ENCODE peak calls at places on chromosomes 16 and 17, in eight cellular contexts. One of them, this sample, is unnamed.
A peak's percentile ranks its signal among the peaks of the same experiment; 100 is the strongest.

GRCh38 chr17:78358538-78359215 is 1.2 kb downstream of the SOCS3 start:
- DNase-seq in tibial nerve: no peak
- DNase-seq in adrenal gland: no peak
- DNase-seq in neural progenitor cell: peak; percentile 71
- DNase-seq in A549: peak; percentile 82
- DNase-seq in mucosa of descending colon: peak; percentile 44
- DNase-seq in keratinocyte: no peak
- DNase-seq in heart left ventricle: no peak
- DNase-seq in this sample: peak; percentile 70

GRCh38 chr17:83036666-83037065 is 42.7 kb upstream of the METRNL start:
- DNase-seq in tibial nerve: no peak
- DNase-seq in adrenal gland: no peak
- DNase-seq in neural progenitor cell: no peak
- DNase-seq in A549: no peak
- DNase-seq in mucosa of descending colon: no peak
- DNase-seq in keratinocyte: no peak
- DNase-seq in heart left ventricle: no peak
- DNase-seq in this sample: no peak

GRCh38 chr17:7281953-7282751 is 634 bp downstream of the SLC2A4 start:
- DNase-seq in tibial nerve: no peak
- DNase-seq in adrenal gland: peak; percentile 63
- DNase-seq in neural progenitor cell: no peak
- DNase-seq in A549: no peak
- DNase-seq in mucosa of descending colon: peak; percentile 54
- DNase-seq in keratinocyte: no peak
- DNase-seq in heart left ventricle: peak; percentile 88
- DNase-seq in this sample: no peak

GRCh38 chr16:86884256-86884655 is 305.9 kb downstream of the FOXL1 start:
- DNase-seq in tibial nerve: no peak
- DNase-seq in adrenal gland: no peak
- DNase-seq in neural progenitor cell: peak; percentile 33
- DNase-seq in A549: no peak
- DNase-seq in mucosa of descending colon: no peak
- DNase-seq in keratinocyte: no peak
- DNase-seq in heart left ventricle: no peak
- DNase-seq in this sample: no peak

GRCh38 chr16:6835941-6836340 is 496.7 kb upstream of the RBFOX1 start:
- DNase-seq in tibial nerve: no peak
- DNase-seq in adrenal gland: no peak
- DNase-seq in neural progenitor cell: no peak
- DNase-seq in A549: no peak
- DNase-seq in mucosa of descending colon: no peak
- DNase-seq in keratinocyte: no peak
- DNase-seq in heart left ventricle: no peak
- DNase-seq in this sample: no peak

GRCh38 chr17:66987059-66987616 is 22.6 kb downstream of the CACNG4 start:
- DNase-seq in tibial nerve: no peak
- DNase-seq in adrenal gland: no peak
- DNase-seq in neural progenitor cell: no peak
- DNase-seq in A549: no peak
- DNase-seq in mucosa of descending colon: no peak
- DNase-seq in keratinocyte: no peak
- DNase-seq in heart left ventricle: no peak
- DNase-seq in this sample: no peak

GRCh38 chr16:49651226-49651625 is 204.7 kb downstream of the ZNF423 start:
- DNase-seq in tibial nerve: no peak
- DNase-seq in adrenal gland: no peak
- DNase-seq in neural progenitor cell: no peak
- DNase-seq in A549: no peak
- DNase-seq in mucosa of descending colon: no peak
- DNase-seq in keratinocyte: no peak
- DNase-seq in heart left ventricle: peak; percentile 11
- DNase-seq in this sample: no peak

GRCh38 chr16:27048316-27048715 is 18.4 kb upstream of the C16orf82 start:
- DNase-seq in tibial nerve: no peak
- DNase-seq in adrenal gland: no peak
- DNase-seq in neural progenitor cell: no peak
- DNase-seq in A549: no peak
- DNase-seq in mucosa of descending colon: no peak
- DNase-seq in keratinocyte: no peak
- DNase-seq in heart left ventricle: no peak
- DNase-seq in this sample: peak; percentile 5

GRCh38 chr17:64506576-64507417 is at the start of gene CEP95:
- DNase-seq in tibial nerve: peak; percentile 93
- DNase-seq in adrenal gland: peak; percentile 93
- DNase-seq in neural progenitor cell: peak; percentile 96
- DNase-seq in A549: no peak
- DNase-seq in mucosa of descending colon: peak; percentile 95
- DNase-seq in keratinocyte: peak; percentile 65
- DNase-seq in heart left ventricle: peak; percentile 96
- DNase-seq in this sample: peak; percentile 99

GRCh38 chr17:35314415-35315216 is 58.8 kb downstream of the SLFN11 start:
- DNase-seq in tibial nerve: no peak
- DNase-seq in adrenal gland: no peak
- DNase-seq in neural progenitor cell: no peak
- DNase-seq in A549: peak; percentile 13
- DNase-seq in mucosa of descending colon: no peak
- DNase-seq in keratinocyte: no peak
- DNase-seq in heart left ventricle: peak; percentile 27
- DNase-seq in this sample: peak; percentile 51

GRCh38 chr17:4405699-4406098 is 28.0 kb upstream of the SPNS3 start:
- DNase-seq in tibial nerve: no peak
- DNase-seq in adrenal gland: no peak
- DNase-seq in neural progenitor cell: no peak
- DNase-seq in A549: no peak
- DNase-seq in mucosa of descending colon: no peak
- DNase-seq in keratinocyte: no peak
- DNase-seq in heart left ventricle: no peak
- DNase-seq in this sample: no peak

GRCh38 chr17:6924121-6924676 is 71.7 kb upstream of the ALOX12 start:
- DNase-seq in tibial nerve: no peak
- DNase-seq in adrenal gland: no peak
- DNase-seq in neural progenitor cell: no peak
- DNase-seq in A549: no peak
- DNase-seq in mucosa of descending colon: no peak
- DNase-seq in keratinocyte: no peak
- DNase-seq in heart left ventricle: no peak
- DNase-seq in this sample: peak; percentile 13

GRCh38 chr17:4086041-4086483 is 56.8 kb downstream of the ZZEF1 start:
- DNase-seq in tibial nerve: no peak
- DNase-seq in adrenal gland: no peak
- DNase-seq in neural progenitor cell: no peak
- DNase-seq in A549: no peak
- DNase-seq in mucosa of descending colon: no peak
- DNase-seq in keratinocyte: no peak
- DNase-seq in heart left ventricle: no peak
- DNase-seq in this sample: no peak

GRCh38 chr17:66542183-66542966 is 240.0 kb downstream of the PRKCA start:
- DNase-seq in tibial nerve: no peak
- DNase-seq in adrenal gland: no peak
- DNase-seq in neural progenitor cell: no peak
- DNase-seq in A549: no peak
- DNase-seq in mucosa of descending colon: no peak
- DNase-seq in keratinocyte: no peak
- DNase-seq in heart left ventricle: no peak
- DNase-seq in this sample: peak; percentile 51

GRCh38 chr16:67277999-67278772 is 1.1 kb upstream of the PLEKHG4 start:
- DNase-seq in tibial nerve: no peak
- DNase-seq in adrenal gland: peak; percentile 70
- DNase-seq in neural progenitor cell: no peak
- DNase-seq in A549: no peak
- DNase-seq in mucosa of descending colon: peak; percentile 16
- DNase-seq in keratinocyte: no peak
- DNase-seq in heart left ventricle: peak; percentile 15
- DNase-seq in this sample: peak; percentile 93

GRCh38 chr17:64254755-64255154 is 8.3 kb downstream of the TEX2 start:
- DNase-seq in tibial nerve: no peak
- DNase-seq in adrenal gland: peak; percentile 48
- DNase-seq in neural progenitor cell: no peak
- DNase-seq in A549: no peak
- DNase-seq in mucosa of descending colon: no peak
- DNase-seq in keratinocyte: no peak
- DNase-seq in heart left ventricle: no peak
- DNase-seq in this sample: no peak

GRCh38 chr17:56781944-56782737 is 51.6 kb downstream of the C17orf67 start:
- DNase-seq in tibial nerve: no peak
- DNase-seq in adrenal gland: no peak
- DNase-seq in neural progenitor cell: no peak
- DNase-seq in A549: no peak
- DNase-seq in mucosa of descending colon: no peak
- DNase-seq in keratinocyte: no peak
- DNase-seq in heart left ventricle: no peak
- DNase-seq in this sample: no peak

GRCh38 chr16:23907457-23907902 is 71.7 kb downstream of the PRKCB start:
- DNase-seq in tibial nerve: no peak
- DNase-seq in adrenal gland: no peak
- DNase-seq in neural progenitor cell: no peak
- DNase-seq in A549: no peak
- DNase-seq in mucosa of descending colon: no peak
- DNase-seq in keratinocyte: no peak
- DNase-seq in heart left ventricle: no peak
- DNase-seq in this sample: no peak
- H3K4me1 ChIP-seq in tibial nerve: peaks cover 6% of the 10 kb centered on the region
- H3K4me1 ChIP-seq in adrenal gland: no peaks in the 10 kb centered on the region
- H3K4me1 ChIP-seq in neural progenitor cell: peaks cover 10% of the 10 kb centered on the region
- H3K4me1 ChIP-seq in A549: peaks cover 48% of the 10 kb centered on the region
- H3K4me1 ChIP-seq in mucosa of descending colon: no peaks in the 10 kb centered on the region
- H3K4me1 ChIP-seq in keratinocyte: peaks cover 15% of the 10 kb centered on the region
- H3K4me1 ChIP-seq in heart left ventricle: no peaks in the 10 kb centered on the region
- H3K4me1 ChIP-seq in this sample: peaks cover 5% of the 10 kb centered on the region

DNA sequence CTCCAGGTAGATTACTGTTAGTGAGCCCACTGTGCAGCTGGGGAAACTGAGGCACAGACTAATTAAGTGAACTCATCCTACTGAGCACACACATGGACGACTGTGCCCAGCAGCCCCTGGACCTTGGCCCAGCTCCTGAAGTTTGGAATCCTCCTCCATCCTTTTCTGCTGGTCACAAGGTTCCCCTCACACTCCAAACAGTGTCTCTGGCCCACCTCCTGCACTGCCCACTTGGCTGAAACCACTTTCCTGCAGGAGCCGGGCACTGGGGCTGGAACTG is 3.6 kb downstream of the RHBDF2 start:
- DNase-seq in tibial nerve: no peak
- DNase-seq in adrenal gland: no peak
- DNase-seq in neural progenitor cell: no peak
- DNase-seq in A549: no peak
- DNase-seq in mucosa of descending colon: no peak
- DNase-seq in keratinocyte: no peak
- DNase-seq in heart left ventricle: no peak
- DNase-seq in this sample: no peak
- H3K4me1 ChIP-seq in tibial nerve: peaks cover 41% of the 10 kb centered on the region
- H3K4me1 ChIP-seq in adrenal gland: peaks cover 17% of the 10 kb centered on the region
- H3K4me1 ChIP-seq in neural progenitor cell: peaks cover 37% of the 10 kb centered on the region
- H3K4me1 ChIP-seq in A549: peaks cover 41% of the 10 kb centered on the region
- H3K4me1 ChIP-seq in mucosa of descending colon: peaks cover 48% of the 10 kb centered on the region
- H3K4me1 ChIP-seq in keratinocyte: peaks cover 49% of the 10 kb centered on the region
- H3K4me1 ChIP-seq in heart left ventricle: peaks cover 54% of the 10 kb centered on the region
- H3K4me1 ChIP-seq in this sample: peaks cover 18% of the 10 kb centered on the region

DNA sequence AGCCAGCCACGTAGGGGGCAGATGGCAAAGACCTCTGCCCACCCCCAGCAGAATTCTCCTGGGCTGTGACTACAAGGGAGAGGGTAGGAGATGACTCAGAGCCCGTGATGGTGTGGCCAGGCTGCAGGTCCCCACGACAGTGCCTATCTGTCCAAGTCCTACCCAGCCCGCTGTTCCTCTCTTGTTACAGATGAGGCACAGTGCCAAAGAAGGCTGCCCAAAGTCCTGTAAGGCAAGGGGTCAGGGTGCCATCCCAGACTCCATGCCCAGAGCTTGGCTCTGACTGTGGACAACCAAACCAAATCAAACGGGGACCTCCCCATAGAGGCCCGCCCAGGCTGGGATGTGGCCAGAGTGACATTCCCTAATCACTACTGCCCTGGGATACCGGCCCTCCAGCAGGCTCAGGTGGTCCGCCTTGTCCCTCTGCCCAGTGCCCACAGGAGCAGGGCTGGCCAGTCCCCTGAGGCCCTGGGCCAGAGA is 12.6 kb upstream of the BCAR1 start:
- DNase-seq in tibial nerve: no peak
- DNase-seq in adrenal gland: peak; percentile 82
- DNase-seq in neural progenitor cell: no peak
- DNase-seq in A549: no peak
- DNase-seq in mucosa of descending colon: no peak
- DNase-seq in keratinocyte: no peak
- DNase-seq in heart left ventricle: no peak
- DNase-seq in this sample: peak; percentile 75
- H3K4me1 ChIP-seq in tibial nerve: peaks cover 50% of the 10 kb centered on the region
- H3K4me1 ChIP-seq in adrenal gland: peaks cover 45% of the 10 kb centered on the region
- H3K4me1 ChIP-seq in neural progenitor cell: peaks cover 17% of the 10 kb centered on the region
- H3K4me1 ChIP-seq in A549: peaks cover 56% of the 10 kb centered on the region
- H3K4me1 ChIP-seq in mucosa of descending colon: peaks cover 54% of the 10 kb centered on the region
- H3K4me1 ChIP-seq in keratinocyte: peaks cover 38% of the 10 kb centered on the region
- H3K4me1 ChIP-seq in heart left ventricle: peaks cover 47% of the 10 kb centered on the region
- H3K4me1 ChIP-seq in this sample: peaks cover 28% of the 10 kb centered on the region

GRCh38 chr17:45341389-45342158 is 24.8 kb upstream of the MAP3K14 start:
- DNase-seq in tibial nerve: peak; percentile 33
- DNase-seq in adrenal gland: no peak
- DNase-seq in neural progenitor cell: peak; percentile 74
- DNase-seq in A549: peak; percentile 94
- DNase-seq in mucosa of descending colon: peak; percentile 22
- DNase-seq in keratinocyte: peak; percentile 28
- DNase-seq in heart left ventricle: peak; percentile 84
- DNase-seq in this sample: peak; percentile 94

GRCh38 chr17:45342871-45343526 is 26.2 kb upstream of the MAP3K14 start:
- DNase-seq in tibial nerve: no peak
- DNase-seq in adrenal gland: no peak
- DNase-seq in neural progenitor cell: no peak
- DNase-seq in A549: no peak
- DNase-seq in mucosa of descending colon: no peak
- DNase-seq in keratinocyte: no peak
- DNase-seq in heart left ventricle: no peak
- DNase-seq in this sample: no peak

GRCh38 chr17:45345246-45345553 is 28.4 kb upstream of the MAP3K14 start:
- DNase-seq in tibial nerve: no peak
- DNase-seq in adrenal gland: no peak
- DNase-seq in neural progenitor cell: no peak
- DNase-seq in A549: no peak
- DNase-seq in mucosa of descending colon: no peak
- DNase-seq in keratinocyte: no peak
- DNase-seq in heart left ventricle: no peak
- DNase-seq in this sample: no peak

GRCh38 chr17:45339646-45340605 is 23.1 kb upstream of the MAP3K14 start:
- DNase-seq in tibial nerve: no peak
- DNase-seq in adrenal gland: no peak
- DNase-seq in neural progenitor cell: no peak
- DNase-seq in A549: no peak
- DNase-seq in mucosa of descending colon: no peak
- DNase-seq in keratinocyte: no peak
- DNase-seq in heart left ventricle: no peak
- DNase-seq in this sample: peak; percentile 27

DNA sequence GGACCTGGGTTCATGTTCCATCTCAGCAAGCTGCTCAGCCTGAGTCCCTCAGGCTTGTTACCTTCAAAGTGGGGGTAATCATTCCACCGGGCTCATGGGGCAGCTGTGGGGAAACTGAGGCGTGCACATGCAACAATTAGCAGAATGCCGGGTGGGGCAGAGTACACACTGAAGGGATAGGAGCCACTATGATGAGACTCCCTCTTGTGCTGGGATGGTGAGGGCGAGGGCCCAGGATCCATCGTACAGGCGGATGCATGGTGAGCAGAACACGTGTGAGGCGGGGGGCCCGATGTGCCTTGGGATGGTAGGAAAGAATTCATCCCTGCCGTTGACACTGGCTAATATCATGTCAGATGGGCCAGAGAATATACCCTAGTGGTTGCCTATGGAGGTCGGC is 25.5 kb upstream of the MAP3K14 start:
- DNase-seq in tibial nerve: no peak
- DNase-seq in adrenal gland: no peak
- DNase-seq in neural progenitor cell: no peak
- DNase-seq in A549: no peak
- DNase-seq in mucosa of descending colon: no peak
- DNase-seq in keratinocyte: no peak
- DNase-seq in heart left ventricle: no peak
- DNase-seq in this sample: no peak
- H3K4me1 ChIP-seq in tibial nerve: no peaks in the 10 kb centered on the region
- H3K4me1 ChIP-seq in adrenal gland: no peaks in the 10 kb centered on the region
- H3K4me1 ChIP-seq in neural progenitor cell: peaks cover 9% of the 10 kb centered on the region
- H3K4me1 ChIP-seq in A549: peaks cover 39% of the 10 kb centered on the region
- H3K4me1 ChIP-seq in mucosa of descending colon: no peaks in the 10 kb centered on the region
- H3K4me1 ChIP-seq in keratinocyte: peaks cover 9% of the 10 kb centered on the region
- H3K4me1 ChIP-seq in heart left ventricle: peaks cover 31% of the 10 kb centered on the region
- H3K4me1 ChIP-seq in this sample: peaks cover 47% of the 10 kb centered on the region

This sample was measured in GM23248.